ENCODE peak calls at places on chromosomes 5 and 9, in five cellular contexts. W is H9, H is IMR-90, N is neuronal stem cell, C is mesenchymal stem cell. M is an unnamed sample.

GRCh38 chr9:95137587-95138145 is 179.8 kb downstream of the FANCC start:
- DNase-seq in C (no peak), H (no peak), W (no peak), N (no peak), M (no peak)

GRCh38 chr5:110884005-110884404 is 145.2 kb downstream of the SLC25A46 start:
- DNase-seq in C (no peak), H (peak), N (no peak), W (no peak), M (no peak)

GRCh38 chr5:36584009-36584875 is 22.2 kb upstream of the SLC1A3 start:
- DNase-seq in N (no peak), C (no peak), H (no peak), W (no peak), M (no peak)

GRCh38 chr9:72925126-72925810 is 27.6 kb downstream of the ALDH1A1 start:
- DNase-seq in W (no peak), H (no peak), N (no peak), C (no peak), M (peak)

GRCh38 chr5:163569284-163569683 is 63.9 kb downstream of the MAT2B start:
- DNase-seq in N (no peak), C (peak), W (no peak), H (peak), M (no peak)

GRCh38 chr5:111975133-111975532 is 218.1 kb upstream of the NREP start:
- DNase-seq in H (no peak), W (no peak), N (no peak), C (no peak), M (no peak)

GRCh38 chr5:77981820-77982219 is 205.7 kb upstream of the TBCA start:
- DNase-seq in W (no peak), C (no peak), N (no peak), H (no peak), M (no peak)

GRCh38 chr9:84322830-84323229 is 17.7 kb downstream of the SLC28A3 start:
- DNase-seq in C (peak), H (peak), N (no peak), W (no peak), M (peak)

GRCh38 chr9:70256123-70256551 is 2.6 kb upstream of the SMC5 start:
- DNase-seq in H (peak), C (peak), W (no peak), N (no peak), M (no peak)

GRCh38 chr5:38556115-38556598 is 289 bp downstream of the LIFR start:
- DNase-seq in W (no peak), N (no peak), C (no peak), H (no peak), M (peak)
- H3K18ac ChIP-seq in W (no peak), N (peak), C (peak), H (peak), M (peak)

GRCh38 chr5:161382702-161383101 is 163.8 kb downstream of the GABRB2 start:
- DNase-seq in N (no peak), H (no peak), W (no peak), C (no peak), M (no peak)
- H3K4ac ChIP-seq in N (no peak), H (no peak), W (no peak), C (no peak), M (no peak)

DNA sequence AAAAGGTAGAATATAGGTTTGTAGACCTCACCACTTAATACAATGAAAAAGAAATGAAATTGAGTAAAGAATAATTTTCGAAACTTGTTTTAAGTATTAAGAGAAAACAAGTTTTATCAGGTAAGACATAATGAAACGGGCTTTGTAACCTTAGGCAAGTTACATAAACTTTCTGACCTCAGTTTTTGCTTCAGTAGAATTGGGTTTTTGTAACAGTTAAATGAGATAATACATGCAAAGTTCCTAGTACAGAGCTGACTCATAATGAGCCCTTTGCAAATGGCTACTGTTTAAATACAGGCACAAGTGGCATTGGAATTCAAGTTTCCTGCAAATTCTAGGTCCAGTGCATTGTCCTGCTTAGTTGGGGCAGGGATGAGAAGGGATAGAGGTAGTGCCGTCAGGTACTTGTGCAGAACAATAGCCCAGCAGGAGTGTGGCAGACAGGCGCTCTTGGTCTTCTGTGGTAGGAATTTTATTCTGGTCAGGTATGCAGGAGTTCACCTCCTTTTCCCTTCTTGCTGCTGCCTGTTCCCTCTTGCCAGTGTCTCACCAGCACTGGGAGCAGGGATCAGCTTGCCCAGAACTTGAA is 203.8 kb downstream of the PBX3 start:
- DNase-seq in W (peak), N (no peak), H (no peak), C (no peak), M (no peak)
- H3K18ac ChIP-seq in W (no peak), N (no peak), H (no peak), C (no peak), M (no peak)

GRCh38 chr9:74770508-74771261 is 117.0 kb downstream of the TRPM6 start:
- DNase-seq in N (no peak), C (peak), W (peak), H (no peak), M (peak)
- H3K4ac ChIP-seq in N (no peak), C (no peak), W (no peak), H (no peak), M (no peak)

GRCh38 chr5:120466337-120467006 is 2.4 kb downstream of the PRR16 start:
- DNase-seq in W (no peak), H (peak), C (peak), N (no peak), M (no peak)

GRCh38 chr5:120464627-120465280 is 654 bp downstream of the PRR16 start:
- DNase-seq in W (peak), H (peak), C (peak), N (peak), M (no peak)

GRCh38 chr5:120465281-120465961 is 1.3 kb downstream of the PRR16 start:
- DNase-seq in W (peak), C (peak), H (peak), N (peak), M (peak)

GRCh38 chr5:120463026-120463770 is 902 bp upstream of the PRR16 start:
- DNase-seq in N (no peak), W (no peak), H (no peak), C (no peak), M (no peak)

DNA sequence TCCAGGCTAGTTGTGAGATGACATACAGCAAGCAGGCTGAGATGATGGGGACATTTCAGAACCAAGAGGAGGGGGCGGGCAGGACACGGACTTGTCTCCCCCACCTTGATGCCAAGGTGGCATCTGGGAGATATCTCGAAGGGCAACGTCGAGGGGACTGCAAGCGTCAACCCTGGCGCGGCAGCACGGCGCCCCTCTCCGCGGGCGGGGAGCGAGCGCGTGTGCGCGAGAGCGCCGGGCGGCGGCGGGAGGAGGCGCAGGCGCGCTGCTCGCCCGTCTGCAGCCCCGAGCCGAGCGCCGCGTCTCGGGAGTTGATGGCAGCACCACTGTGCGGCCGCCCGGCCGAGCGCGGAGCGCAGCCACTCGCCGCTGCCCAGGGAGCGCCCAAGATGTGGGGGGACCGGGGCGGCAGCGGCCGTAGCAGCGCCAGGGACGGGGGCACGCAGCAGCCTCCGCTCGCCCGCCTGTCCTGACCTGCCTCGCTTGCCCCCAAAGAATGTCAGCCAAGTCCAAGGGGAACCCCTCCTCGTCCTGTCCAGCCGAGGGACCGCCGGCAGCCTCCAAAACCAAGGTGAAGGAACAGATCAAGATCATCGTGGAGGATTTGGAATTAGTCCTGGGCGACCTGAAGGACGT is at the start of gene PRR16:
- DNase-seq in N (peak), C (peak), H (peak), W (peak), M (peak)
- H3K18ac ChIP-seq in N (peak), C (peak), H (peak), W (no peak), M (peak)

GRCh38 chr5:178232124-178232919 is at the start of gene PHYKPL:
- DNase-seq in H (peak), N (peak), C (peak), W (peak), M (peak)
- H3K4ac ChIP-seq in H (peak), N (no peak), C (peak), W (no peak), M (peak)

GRCh38 chr5:71832812-71833456 is 113.9 kb downstream of the CARTPT start:
- DNase-seq in W (no peak), N (no peak), C (no peak), H (no peak), M (no peak)

GRCh38 chr5:71828641-71829040 is 109.6 kb downstream of the CARTPT start:
- DNase-seq in C (peak), H (peak), N (no peak), W (no peak), M (no peak)

GRCh38 chr5:71829206-71829605 is 110.1 kb downstream of the CARTPT start:
- DNase-seq in N (no peak), H (no peak), W (no peak), C (no peak), M (no peak)

GRCh38 chr5:71834575-71834974 is 115.5 kb downstream of the CARTPT start:
- DNase-seq in W (no peak), N (no peak), H (no peak), C (no peak), M (no peak)

GRCh38 chr5:71830626-71831539 is 111.8 kb downstream of the CARTPT start:
- DNase-seq in H (peak), W (no peak), N (no peak), C (peak), M (no peak)
- H3K18ac ChIP-seq in H (no peak), W (no peak), N (no peak), C (peak), M (no peak)

GRCh38 chr5:68924490-68925145 is 169.2 kb upstream of the SLC30A5 start:
- DNase-seq in C (peak), H (peak), W (no peak), N (no peak), M (peak)
- H3K4ac ChIP-seq in C (no peak), H (no peak), W (no peak), N (no peak), M (no peak)

DNA sequence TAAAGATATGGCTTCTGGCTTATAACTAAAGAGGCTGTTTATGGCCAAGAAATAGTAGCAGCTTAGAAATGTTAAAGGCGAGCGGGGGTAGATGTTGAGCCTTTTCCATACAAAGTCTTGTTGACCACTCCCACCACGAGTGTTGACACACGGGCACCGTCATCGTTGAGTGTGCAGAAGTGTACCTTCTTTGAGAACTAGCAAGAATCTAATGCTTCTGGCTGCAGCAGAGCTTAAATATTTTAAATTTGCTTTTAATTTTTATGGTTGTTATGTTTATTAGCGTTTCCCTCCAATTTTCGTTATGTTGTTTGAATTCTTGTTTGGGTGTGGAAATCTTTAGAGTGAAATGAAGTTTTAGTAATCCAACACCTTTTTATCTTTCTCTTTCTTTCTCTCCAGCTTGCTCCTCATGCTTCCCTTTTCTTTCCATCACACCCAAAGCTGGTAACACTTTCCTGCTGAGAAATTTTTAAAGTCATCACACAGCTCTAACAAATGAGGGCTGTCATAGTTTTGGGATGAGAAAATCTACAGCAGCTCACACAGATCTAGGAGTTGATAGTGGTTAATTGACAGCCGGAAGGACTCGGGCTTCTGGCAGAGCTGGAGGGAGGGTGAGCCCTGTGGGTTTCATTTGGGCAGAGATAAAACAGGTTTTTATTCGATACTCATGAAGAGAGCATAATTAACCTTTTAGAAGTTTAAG is 120.1 kb upstream of the ZNF608 start:
- DNase-seq in N (no peak), H (no peak), C (no peak), W (no peak), M (no peak)
- H3K18ac ChIP-seq in N (no peak), H (no peak), C (peak), W (no peak), M (no peak)

DNA sequence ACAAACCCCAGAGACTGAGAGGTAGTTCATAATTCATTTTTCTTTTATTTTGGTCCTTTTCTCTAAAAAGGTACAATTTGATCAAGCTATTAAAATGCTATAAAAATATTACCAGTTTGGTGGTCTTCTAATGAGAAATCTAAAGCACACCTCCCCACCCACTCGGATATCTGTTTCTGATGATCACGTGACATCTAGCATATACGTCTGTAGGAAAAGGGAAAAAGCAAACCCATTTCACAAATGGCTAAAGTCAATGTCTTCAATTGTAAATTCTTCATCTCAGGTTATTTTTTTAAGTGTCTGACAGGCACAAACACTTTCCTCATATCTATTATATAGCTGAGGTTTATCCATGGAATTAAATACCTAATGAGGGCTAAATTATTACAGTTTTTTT is 18.9 kb downstream of the ZNF354A start:
- DNase-seq in C (no peak), N (no peak), H (no peak), W (no peak), M (no peak)
- H3K4ac ChIP-seq in C (no peak), N (no peak), H (no peak), W (no peak), M (no peak)

M was measured in trophoblast cell.